ENCODE peak calls at places on chromosomes 16 and 17, in nine cellular contexts. G is stomach, W is cardiac fibroblast, H is progenitor cell of endocrine pancreas, R is BJ, E is sigmoid colon, V is PC-9, S is AG10803, N is B cell. T is an unnamed sample.

GRCh38 chr16:74078877-74079586 is 217.6 kb upstream of the PSMD7 start:
- DNase-seq in G (no peak), W (no peak), H (no peak), R (no peak), E (no peak), V (no peak), S (no peak), N (no peak), T (no peak)

GRCh38 chr16:56311208-56312027 is 113.9 kb downstream of the AMFR start:
- DNase-seq in G (no peak), W (no peak), H (no peak), R (no peak), E (no peak), V (no peak), S (no peak), N (no peak), T (no peak)

GRCh38 chr17:37490022-37490587 is 414 bp downstream of the DUSP14 start:
- DNase-seq in G (peak; percentile 63), W (peak; percentile 62), H (peak; percentile 77), R (peak; percentile 1), E (peak; percentile 81), V (peak; percentile 64), S (peak; percentile 56), N (peak; percentile 77), T (peak; percentile 84)

GRCh38 chr16:78310990-78311561 is 211.6 kb downstream of the WWOX start:
- DNase-seq in G (no peak), W (no peak), H (no peak), R (no peak), E (no peak), V (no peak), S (peak; percentile 6), N (no peak), T (no peak)

GRCh38 chr16:66735891-66736290 is 15.5 kb downstream of the DYNC1LI2 start:
- DNase-seq in G (no peak), W (no peak), H (no peak), R (no peak), E (no peak), V (peak; percentile 54), S (no peak), N (no peak), T (no peak)

GRCh38 chr17:81239714-81240555 is 817 bp downstream of the NDUFAF8 start:
- DNase-seq in G (no peak), W (no peak), H (no peak), R (no peak), E (no peak), V (no peak), S (peak; percentile 33), N (peak; percentile 53), T (no peak)

GRCh38 chr17:44198721-44199552 is 747 bp downstream of the ATXN7L3 start:
- DNase-seq in G (peak; percentile 68), W (peak; percentile 70), H (peak; percentile 56), R (no peak), E (peak; percentile 81), V (peak; percentile 52), S (peak; percentile 42), N (peak; percentile 78), T (peak; percentile 82)

GRCh38 chr16:49645263-49645662 is 210.6 kb downstream of the ZNF423 start:
- DNase-seq in G (no peak), W (no peak), H (no peak), R (no peak), E (no peak), V (no peak), S (no peak), N (no peak), T (no peak)

GRCh38 chr17:9806709-9807108 is 15.2 kb downstream of the GSG1L2 start:
- DNase-seq in G (no peak), W (no peak), H (no peak), R (no peak), E (no peak), V (no peak), S (no peak), N (no peak), T (no peak)

GRCh38 chr16:30033270-30033669 is 2.2 kb upstream of the TLCD3B start:
- DNase-seq in G (no peak), W (no peak), H (no peak), R (no peak), E (no peak), V (no peak), S (no peak), N (no peak), T (no peak)

GRCh38 chr16:2149630-2150417 is 1.4 kb downstream of the RAB26 start:
- DNase-seq in G (no peak), W (no peak), H (no peak), R (no peak), E (no peak), V (peak; percentile 34), S (no peak), N (peak; percentile 17), T (no peak)

GRCh38 chr17:16934133-16934795 is 37.7 kb downstream of the TNFRSF13B start:
- DNase-seq in G (no peak), W (no peak), H (no peak), R (no peak), E (peak; percentile 45), V (no peak), S (no peak), N (no peak), T (peak; percentile 49)

GRCh38 chr16:2924901-2925820 is 13.4 kb downstream of the FLYWCH1 start:
- DNase-seq in G (no peak), W (no peak), H (no peak), R (no peak), E (no peak), V (no peak), S (no peak), N (no peak), T (no peak)

GRCh38 chr16:19005561-19006445 is 22.1 kb downstream of the TMC7 start:
- DNase-seq in G (peak; percentile 39), W (peak; percentile 12), H (no peak), R (no peak), E (no peak), V (peak; percentile 76), S (peak; percentile 10), N (no peak), T (no peak)

GRCh38 chr17:42325026-42325425 is 36.7 kb downstream of the STAT5A start:
- DNase-seq in G (no peak), W (peak; percentile 55), H (no peak), R (peak; percentile 73), E (peak; percentile 84), V (peak; percentile 69), S (peak; percentile 89), N (no peak), T (no peak)

GRCh38 chr16:88819126-88819525 is 7.4 kb upstream of the APRT start:
- DNase-seq in G (no peak), W (no peak), H (no peak), R (no peak), E (no peak), V (no peak), S (no peak), N (no peak), T (no peak)

GRCh38 chr16:57141822-57142631 is 43.8 kb downstream of the PSME3IP1 start:
- DNase-seq in G (no peak), W (no peak), H (no peak), R (no peak), E (peak; percentile 56), V (no peak), S (no peak), N (peak; percentile 63), T (no peak)

GRCh38 chr17:69906306-69906705 is 168.7 kb upstream of the KCNJ16 start:
- DNase-seq in G (no peak), W (no peak), H (no peak), R (no peak), E (no peak), V (no peak), S (no peak), N (no peak), T (no peak)

GRCh38 chr16:25868041-25868600 is 176.4 kb downstream of the HS3ST4 start:
- DNase-seq in G (no peak), W (no peak), H (no peak), R (no peak), E (no peak), V (no peak), S (no peak), N (no peak), T (no peak)

GRCh38 chr16:87391950-87392822 is at the start of gene MAP1LC3B:
- DNase-seq in G (peak; percentile 98), W (peak; percentile 98), H (peak; percentile 99), R (peak; percentile 76), E (peak; percentile 98), V (peak; percentile 98), S (peak; percentile 94), N (peak; percentile 100), T (peak; percentile 97)

GRCh38 chr16:87395181-87395842 is 3.2 kb downstream of the MAP1LC3B start:
- DNase-seq in G (no peak), W (no peak), H (no peak), R (no peak), E (peak; percentile 24), V (no peak), S (no peak), N (no peak), T (no peak)

GRCh38 chr16:87391324-87391949 is 699 bp upstream of the MAP1LC3B start:
- DNase-seq in G (peak; percentile 58), W (peak; percentile 49), H (peak; percentile 35), R (no peak), E (peak; percentile 89), V (no peak), S (peak; percentile 36), N (no peak), T (no peak)

GRCh38 chr16:87393680-87394055 is 1.5 kb downstream of the MAP1LC3B start:
- DNase-seq in G (no peak), W (no peak), H (no peak), R (no peak), E (peak; percentile 43), V (no peak), S (no peak), N (no peak), T (peak; percentile 52)

GRCh38 chr16:87392823-87393679 is 915 bp downstream of the MAP1LC3B start:
- DNase-seq in G (peak; percentile 53), W (peak; percentile 56), H (peak; percentile 28), R (no peak), E (peak; percentile 82), V (peak; percentile 27), S (peak; percentile 47), N (peak; percentile 56), T (peak; percentile 73)
- TF ChIP-seq CTCF in G (no peak), W (peak; percentile 23), H (peak; percentile 14), R (peak; percentile 27), E (no peak), V (no peak), S (peak; percentile 50), N (no peak), T (peak; percentile 33)

GRCh38 chr17:19336938-19337711 is 25.4 kb downstream of the B9D1 start:
- DNase-seq in G (peak; percentile 61), W (no peak), H (no peak), R (no peak), E (peak; percentile 86), V (no peak), S (no peak), N (no peak), T (no peak)
- TF ChIP-seq CTCF in G (peak; percentile 72), W (no peak), H (no peak), R (no peak), E (no peak), V (no peak), S (peak; percentile 5), N (no peak), T (peak; percentile 67)

GRCh38 chr17:2344528-2344927 is 7.2 kb downstream of the SGSM2 start:
- DNase-seq in G (no peak), W (peak; percentile 74), H (no peak), R (no peak), E (no peak), V (no peak), S (no peak), N (no peak), T (no peak)
- TF ChIP-seq CTCF in G (no peak), W (no peak), H (no peak), R (no peak), E (no peak), V (no peak), S (no peak), N (no peak), T (no peak)

GRCh38 chr17:20896153-20896649 is 146.6 kb downstream of the USP22 start:
- DNase-seq in G (peak; percentile 38), W (no peak), H (no peak), R (no peak), E (peak; percentile 70), V (no peak), S (peak; percentile 6), N (peak; percentile 84), T (peak; percentile 74)
- TF ChIP-seq CTCF in G (no peak), W (no peak), H (no peak), R (peak; percentile 2), E (no peak), V (no peak), S (peak; percentile 4), N (no peak), T (no peak)